ENCODE peak calls at places on chromosomes 5 and 9, in six cellular contexts. One of them, this sample, is unnamed.

GRCh38 chr5:140633081-140633471 is at the start of gene CD14:
- DNase-seq in M059J: peak
- DNase-seq in NCI-H2107: no peak
- DNase-seq in globus pallidus: peak
- DNase-seq in NCI-H774: no peak
- DNase-seq in NCI-H1092: no peak
- DNase-seq in this sample: no peak

GRCh38 chr9:25948182-25948581 is 269.9 kb upstream of the TUSC1 start:
- DNase-seq in M059J: no peak
- DNase-seq in NCI-H2107: no peak
- DNase-seq in globus pallidus: no peak
- DNase-seq in NCI-H774: no peak
- DNase-seq in NCI-H1092: no peak
- DNase-seq in this sample: no peak

GRCh38 chr9:82599550-82599949 is 463.4 kb downstream of the RASEF start:
- DNase-seq in M059J: no peak
- DNase-seq in NCI-H2107: no peak
- DNase-seq in globus pallidus: no peak
- DNase-seq in NCI-H774: no peak
- DNase-seq in NCI-H1092: no peak
- DNase-seq in this sample: peak

GRCh38 chr9:2621678-2622360 is at the start of gene VLDLR:
- DNase-seq in M059J: peak
- DNase-seq in NCI-H2107: no peak
- DNase-seq in globus pallidus: peak
- DNase-seq in NCI-H774: peak
- DNase-seq in NCI-H1092: peak
- DNase-seq in this sample: no peak

GRCh38 chr5:171433952-171434676 is 14.7 kb downstream of the FGF18 start:
- DNase-seq in M059J: no peak
- DNase-seq in NCI-H2107: no peak
- DNase-seq in globus pallidus: no peak
- DNase-seq in NCI-H774: no peak
- DNase-seq in NCI-H1092: no peak
- DNase-seq in this sample: no peak

GRCh38 chr5:40831346-40832210 is 3.4 kb downstream of the RPL37 start:
- DNase-seq in M059J: peak
- DNase-seq in NCI-H2107: no peak
- DNase-seq in globus pallidus: no peak
- DNase-seq in NCI-H774: no peak
- DNase-seq in NCI-H1092: no peak
- DNase-seq in this sample: no peak

GRCh38 chr9:33942471-33943083 is 106.1 kb downstream of the UBAP2 start:
- DNase-seq in M059J: peak
- DNase-seq in NCI-H2107: no peak
- DNase-seq in globus pallidus: no peak
- DNase-seq in NCI-H774: no peak
- DNase-seq in NCI-H1092: no peak
- DNase-seq in this sample: no peak

GRCh38 chr9:83047839-83048775 is 14.8 kb downstream of the RASEF start:
- DNase-seq in M059J: peak
- DNase-seq in NCI-H2107: no peak
- DNase-seq in globus pallidus: peak
- DNase-seq in NCI-H774: no peak
- DNase-seq in NCI-H1092: no peak
- DNase-seq in this sample: peak

GRCh38 chr9:137116027-137116507 is 1.5 kb upstream of the DPP7 start:
- DNase-seq in M059J: no peak
- DNase-seq in NCI-H2107: no peak
- DNase-seq in globus pallidus: no peak
- DNase-seq in NCI-H774: no peak
- DNase-seq in NCI-H1092: no peak
- DNase-seq in this sample: no peak

GRCh38 chr5:14853685-14854084 is 17.9 kb downstream of the ANKH start:
- DNase-seq in M059J: no peak
- DNase-seq in NCI-H2107: no peak
- DNase-seq in globus pallidus: no peak
- DNase-seq in NCI-H774: no peak
- DNase-seq in NCI-H1092: no peak
- DNase-seq in this sample: no peak

GRCh38 chr9:74498616-74499095 is 1.5 kb downstream of the RORB start:
- DNase-seq in M059J: no peak
- DNase-seq in NCI-H2107: no peak
- DNase-seq in globus pallidus: no peak
- DNase-seq in NCI-H774: no peak
- DNase-seq in NCI-H1092: peak
- DNase-seq in this sample: no peak

GRCh38 chr5:40223884-40224402 is 455.8 kb upstream of the PTGER4 start:
- DNase-seq in M059J: peak
- DNase-seq in NCI-H2107: no peak
- DNase-seq in globus pallidus: no peak
- DNase-seq in NCI-H774: no peak
- DNase-seq in NCI-H1092: no peak
- DNase-seq in this sample: no peak

GRCh38 chr9:31290731-31291130 is 1093.7 kb upstream of the ACO1 start:
- DNase-seq in M059J: no peak
- DNase-seq in NCI-H2107: no peak
- DNase-seq in globus pallidus: no peak
- DNase-seq in NCI-H774: no peak
- DNase-seq in NCI-H1092: no peak
- DNase-seq in this sample: no peak

GRCh38 chr5:61346511-61346910 is 14.5 kb downstream of the ZSWIM6 start:
- DNase-seq in M059J: peak
- DNase-seq in NCI-H2107: no peak
- DNase-seq in globus pallidus: no peak
- DNase-seq in NCI-H774: no peak
- DNase-seq in NCI-H1092: no peak
- DNase-seq in this sample: no peak

GRCh38 chr5:10310073-10310779 is 2.5 kb upstream of the CMBL start:
- DNase-seq in M059J: peak
- DNase-seq in NCI-H2107: no peak
- DNase-seq in globus pallidus: no peak
- DNase-seq in NCI-H774: no peak
- DNase-seq in NCI-H1092: no peak
- DNase-seq in this sample: no peak

GRCh38 chr5:126435261-126435660 is 12.1 kb downstream of the GRAMD2B start:
- DNase-seq in M059J: no peak
- DNase-seq in NCI-H2107: no peak
- DNase-seq in globus pallidus: no peak
- DNase-seq in NCI-H774: no peak
- DNase-seq in NCI-H1092: no peak
- DNase-seq in this sample: no peak

GRCh38 chr5:150778517-150779396 is at the start of gene SMIM3:
- DNase-seq in M059J: peak
- DNase-seq in NCI-H2107: no peak
- DNase-seq in globus pallidus: peak
- DNase-seq in NCI-H774: peak
- DNase-seq in NCI-H1092: no peak
- DNase-seq in this sample: peak

GRCh38 chr9:5438301-5439162 is 807 bp upstream of the PLGRKT start:
- DNase-seq in M059J: peak
- DNase-seq in NCI-H2107: no peak
- DNase-seq in globus pallidus: no peak
- DNase-seq in NCI-H774: no peak
- DNase-seq in NCI-H1092: no peak
- DNase-seq in this sample: no peak

GRCh38 chr5:174596429-174596828 is 128.0 kb upstream of the MSX2 start:
- DNase-seq in M059J: peak
- DNase-seq in NCI-H2107: no peak
- DNase-seq in globus pallidus: no peak
- DNase-seq in NCI-H774: no peak
- DNase-seq in NCI-H1092: no peak
- DNase-seq in this sample: no peak

GRCh38 chr5:91151947-91152346 is 231.2 kb downstream of the ARRDC3 start:
- DNase-seq in M059J: peak
- DNase-seq in NCI-H2107: no peak
- DNase-seq in globus pallidus: no peak
- DNase-seq in NCI-H774: no peak
- DNase-seq in NCI-H1092: no peak
- DNase-seq in this sample: peak

GRCh38 chr5:157710887-157711286 is 20.3 kb upstream of the THG1L start:
- DNase-seq in M059J: peak
- DNase-seq in NCI-H2107: no peak
- DNase-seq in globus pallidus: no peak
- DNase-seq in NCI-H774: no peak
- DNase-seq in NCI-H1092: no peak
- DNase-seq in this sample: no peak

GRCh38 chr9:37995348-37995737 is 73.7 kb downstream of the SHB start:
- DNase-seq in M059J: no peak
- DNase-seq in NCI-H2107: no peak
- DNase-seq in globus pallidus: no peak
- DNase-seq in NCI-H774: no peak
- DNase-seq in NCI-H1092: no peak
- DNase-seq in this sample: no peak

GRCh38 chr5:175659546-175660248 is 1.8 kb downstream of the HRH2 start:
- DNase-seq in M059J: no peak
- DNase-seq in NCI-H2107: no peak
- DNase-seq in globus pallidus: no peak
- DNase-seq in NCI-H774: no peak
- DNase-seq in NCI-H1092: no peak
- DNase-seq in this sample: no peak

GRCh38 chr5:10607666-10608442 is 44.0 kb downstream of the ANKRD33B start:
- DNase-seq in M059J: no peak
- DNase-seq in NCI-H2107: no peak
- DNase-seq in globus pallidus: peak
- DNase-seq in NCI-H774: no peak
- DNase-seq in NCI-H1092: no peak
- DNase-seq in this sample: no peak

GRCh38 chr5:148912714-148913398 is 86.4 kb downstream of the ADRB2 start:
- DNase-seq in M059J: peak
- DNase-seq in NCI-H2107: no peak
- DNase-seq in globus pallidus: no peak
- DNase-seq in NCI-H774: no peak
- DNase-seq in NCI-H1092: no peak
- DNase-seq in this sample: no peak

GRCh38 chr9:13131396-13131795 is 148.1 kb downstream of the MPDZ start:
- DNase-seq in M059J: no peak
- DNase-seq in NCI-H2107: no peak
- DNase-seq in globus pallidus: no peak
- DNase-seq in NCI-H774: no peak
- DNase-seq in NCI-H1092: no peak
- DNase-seq in this sample: no peak

GRCh38 chr9:97938081-97938644 is at the start of gene HEMGN:
- DNase-seq in M059J: no peak
- DNase-seq in NCI-H2107: no peak
- DNase-seq in globus pallidus: no peak
- DNase-seq in NCI-H774: no peak
- DNase-seq in NCI-H1092: no peak
- DNase-seq in this sample: no peak

GRCh38 chr9:105187781-105188180 is 56.7 kb upstream of the SLC44A1 start:
- DNase-seq in M059J: peak
- DNase-seq in NCI-H2107: no peak
- DNase-seq in globus pallidus: no peak
- DNase-seq in NCI-H774: no peak
- DNase-seq in NCI-H1092: no peak
- DNase-seq in this sample: no peak

GRCh38 chr5:175526691-175527090 is 48.3 kb downstream of the SFXN1 start:
- DNase-seq in M059J: no peak
- DNase-seq in NCI-H2107: no peak
- DNase-seq in globus pallidus: no peak
- DNase-seq in NCI-H774: no peak
- DNase-seq in NCI-H1092: no peak
- DNase-seq in this sample: no peak

GRCh38 chr5:160259341-160259740 is 30.0 kb downstream of the FABP6 start:
- DNase-seq in M059J: no peak
- DNase-seq in NCI-H2107: no peak
- DNase-seq in globus pallidus: no peak
- DNase-seq in NCI-H774: no peak
- DNase-seq in NCI-H1092: no peak
- DNase-seq in this sample: no peak

GRCh38 chr9:97565262-97565661 is 63.8 kb downstream of the TMOD1 start:
- DNase-seq in M059J: no peak
- DNase-seq in NCI-H2107: no peak
- DNase-seq in globus pallidus: no peak
- DNase-seq in NCI-H774: no peak
- DNase-seq in NCI-H1092: no peak
- DNase-seq in this sample: no peak

GRCh38 chr5:149485655-149486615 is 65.3 kb downstream of the CSNK1A1 start:
- DNase-seq in M059J: peak
- DNase-seq in NCI-H2107: no peak
- DNase-seq in globus pallidus: no peak
- DNase-seq in NCI-H774: peak
- DNase-seq in NCI-H1092: no peak
- DNase-seq in this sample: peak